ENCODE peak calls at places on chromosomes 1 and 21, in four cellular contexts. One of them, this sample, is unnamed.

GRCh38 chr1:14113841-14114567 is 414.0 kb downstream of the PRDM2 start:
- DNase-seq in GM23248: peak; percentile 79
- DNase-seq in MM.1S: peak; percentile 74
- DNase-seq in CD8-positive, alpha-beta memory T cell: no peak
- DNase-seq in this sample: no peak

GRCh38 chr1:25543425-25544242 is at the start of gene LDLRAP1:
- DNase-seq in MM.1S: peak; percentile 78
- DNase-seq in GM23248: peak; percentile 87
- DNase-seq in CD8-positive, alpha-beta memory T cell: peak; percentile 49
- DNase-seq in this sample: peak; percentile 49

GRCh38 chr1:57361516-57361915 is 62.3 kb downstream of the DAB1 start:
- DNase-seq in GM23248: no peak
- DNase-seq in CD8-positive, alpha-beta memory T cell: no peak
- DNase-seq in MM.1S: no peak
- DNase-seq in this sample: no peak

GRCh38 chr1:168285419-168285790 is 4.7 kb downstream of the TBX19 start:
- DNase-seq in MM.1S: peak; percentile 43
- DNase-seq in GM23248: no peak
- DNase-seq in CD8-positive, alpha-beta memory T cell: no peak
- DNase-seq in this sample: no peak

GRCh38 chr1:118253310-118253903 is 68.4 kb upstream of the SPAG17 start:
- DNase-seq in GM23248: no peak
- DNase-seq in MM.1S: no peak
- DNase-seq in CD8-positive, alpha-beta memory T cell: no peak
- DNase-seq in this sample: no peak

GRCh38 chr1:82538876-82539275 is 738.1 kb downstream of the ADGRL2 start:
- DNase-seq in GM23248: peak; percentile 27
- DNase-seq in MM.1S: no peak
- DNase-seq in CD8-positive, alpha-beta memory T cell: no peak
- DNase-seq in this sample: no peak

GRCh38 chr1:39799770-39800470 is 11.3 kb upstream of the BMP8B start:
- DNase-seq in GM23248: peak; percentile 92
- DNase-seq in MM.1S: peak; percentile 64
- DNase-seq in CD8-positive, alpha-beta memory T cell: peak; percentile 66
- DNase-seq in this sample: peak; percentile 33

GRCh38 chr1:159229486-159229885 is 24.8 kb downstream of the ACKR1 start:
- DNase-seq in GM23248: no peak
- DNase-seq in CD8-positive, alpha-beta memory T cell: no peak
- DNase-seq in MM.1S: no peak
- DNase-seq in this sample: no peak

GRCh38 chr21:22758478-22758877 is 1760.3 kb downstream of the NCAM2 start:
- DNase-seq in MM.1S: no peak
- DNase-seq in GM23248: no peak
- DNase-seq in CD8-positive, alpha-beta memory T cell: no peak
- DNase-seq in this sample: no peak

GRCh38 chr21:35232545-35233176 is 183.6 kb upstream of the RUNX1 start:
- DNase-seq in GM23248: peak; percentile 75
- DNase-seq in MM.1S: no peak
- DNase-seq in CD8-positive, alpha-beta memory T cell: no peak
- DNase-seq in this sample: no peak

GRCh38 chr1:21572141-21572540 is 62.9 kb downstream of the ALPL start:
- DNase-seq in MM.1S: no peak
- DNase-seq in CD8-positive, alpha-beta memory T cell: no peak
- DNase-seq in GM23248: no peak
- DNase-seq in this sample: no peak

GRCh38 chr1:173393655-173393993 is 83.5 kb upstream of the PRDX6 start:
- DNase-seq in CD8-positive, alpha-beta memory T cell: no peak
- DNase-seq in GM23248: peak; percentile 85
- DNase-seq in MM.1S: no peak
- DNase-seq in this sample: no peak

GRCh38 chr1:18480315-18481189 is at the start of gene KLHDC7A:
- DNase-seq in CD8-positive, alpha-beta memory T cell: no peak
- DNase-seq in GM23248: no peak
- DNase-seq in MM.1S: no peak
- DNase-seq in this sample: no peak

GRCh38 chr1:13469343-13469742 is 44.5 kb downstream of the LRRC38 start:
- DNase-seq in GM23248: peak; percentile 25
- DNase-seq in MM.1S: peak; percentile 82
- DNase-seq in CD8-positive, alpha-beta memory T cell: no peak
- DNase-seq in this sample: no peak

GRCh38 chr1:1959840-1960479 is 40.9 kb upstream of the TMEM52 start:
- DNase-seq in GM23248: peak; percentile 77
- DNase-seq in CD8-positive, alpha-beta memory T cell: peak; percentile 20
- DNase-seq in MM.1S: peak; percentile 50
- DNase-seq in this sample: peak; percentile 24

GRCh38 chr1:83692524-83693336 is 306.2 kb downstream of the TTLL7 start:
- DNase-seq in GM23248: peak; percentile 9
- DNase-seq in CD8-positive, alpha-beta memory T cell: no peak
- DNase-seq in MM.1S: peak; percentile 15
- DNase-seq in this sample: no peak

GRCh38 chr1:19164274-19165015 is 45.6 kb downstream of the UBR4 start:
- DNase-seq in MM.1S: no peak
- DNase-seq in CD8-positive, alpha-beta memory T cell: no peak
- DNase-seq in GM23248: no peak
- DNase-seq in this sample: no peak

GRCh38 chr1:175448467-175448866 is 255.9 kb upstream of the KIAA0040 start:
- DNase-seq in MM.1S: no peak
- DNase-seq in CD8-positive, alpha-beta memory T cell: no peak
- DNase-seq in GM23248: no peak
- DNase-seq in this sample: no peak

GRCh38 chr1:228850141-228851100 is 115.1 kb downstream of the RHOU start:
- DNase-seq in CD8-positive, alpha-beta memory T cell: no peak
- DNase-seq in MM.1S: no peak
- DNase-seq in GM23248: no peak
- DNase-seq in this sample: no peak

GRCh38 chr1:206895320-206895719 is 1.9 kb upstream of the IL24 start:
- DNase-seq in GM23248: no peak
- DNase-seq in CD8-positive, alpha-beta memory T cell: no peak
- DNase-seq in MM.1S: no peak
- DNase-seq in this sample: no peak

GRCh38 chr1:66206563-66207154 is 327.3 kb upstream of the SGIP1 start:
- DNase-seq in CD8-positive, alpha-beta memory T cell: no peak
- DNase-seq in MM.1S: no peak
- DNase-seq in GM23248: peak; percentile 19
- DNase-seq in this sample: no peak

GRCh38 chr1:244559561-244559960 is 93.4 kb upstream of the DESI2 start:
- DNase-seq in CD8-positive, alpha-beta memory T cell: no peak
- DNase-seq in GM23248: no peak
- DNase-seq in MM.1S: no peak
- DNase-seq in this sample: no peak
- H3K27ac ChIP-seq in CD8-positive, alpha-beta memory T cell: no peak overlapping the region
- H3K27ac ChIP-seq in GM23248: no peak overlapping the region
- H3K27ac ChIP-seq in MM.1S: no peak overlapping the region
- H3K27ac ChIP-seq in this sample: no peak overlapping the region

GRCh38 chr1:53539711-53540603 is 80.8 kb downstream of the DMRTB1 start:
- DNase-seq in GM23248: no peak
- DNase-seq in CD8-positive, alpha-beta memory T cell: no peak
- DNase-seq in MM.1S: no peak
- DNase-seq in this sample: no peak

GRCh38 chr1:53541761-53542550 is 82.8 kb downstream of the DMRTB1 start:
- DNase-seq in MM.1S: peak; percentile 13
- DNase-seq in CD8-positive, alpha-beta memory T cell: no peak
- DNase-seq in GM23248: peak; percentile 98
- DNase-seq in this sample: no peak

GRCh38 chr1:53542551-53542950 is 83.4 kb downstream of the DMRTB1 start:
- DNase-seq in CD8-positive, alpha-beta memory T cell: no peak
- DNase-seq in MM.1S: no peak
- DNase-seq in GM23248: no peak
- DNase-seq in this sample: no peak

GRCh38 chr1:53540604-53541262 is 81.5 kb downstream of the DMRTB1 start:
- DNase-seq in CD8-positive, alpha-beta memory T cell: no peak
- DNase-seq in MM.1S: no peak
- DNase-seq in GM23248: no peak
- DNase-seq in this sample: no peak

GRCh38 chr1:53541263-53541625 is 82.0 kb downstream of the DMRTB1 start:
- DNase-seq in CD8-positive, alpha-beta memory T cell: no peak
- DNase-seq in MM.1S: no peak
- DNase-seq in GM23248: no peak
- DNase-seq in this sample: no peak
- H3K4me1 ChIP-seq in CD8-positive, alpha-beta memory T cell: no peaks in the 10 kb centered on the region
- H3K4me1 ChIP-seq in MM.1S: no peaks in the 10 kb centered on the region
- H3K4me1 ChIP-seq in GM23248: peaks cover 33% of the 10 kb centered on the region
- H3K4me1 ChIP-seq in this sample: no peaks in the 10 kb centered on the region

GRCh38 chr1:10662824-10663667 is 133.4 kb downstream of the CASZ1 start:
- DNase-seq in CD8-positive, alpha-beta memory T cell: no peak
- DNase-seq in GM23248: no peak
- DNase-seq in MM.1S: no peak
- DNase-seq in this sample: no peak
- H3K4me3 ChIP-seq in CD8-positive, alpha-beta memory T cell: no peak overlapping the region
- H3K4me3 ChIP-seq in GM23248: no peak overlapping the region
- H3K4me3 ChIP-seq in MM.1S: no peak overlapping the region
- H3K4me3 ChIP-seq in this sample: no peak overlapping the region

DNA sequence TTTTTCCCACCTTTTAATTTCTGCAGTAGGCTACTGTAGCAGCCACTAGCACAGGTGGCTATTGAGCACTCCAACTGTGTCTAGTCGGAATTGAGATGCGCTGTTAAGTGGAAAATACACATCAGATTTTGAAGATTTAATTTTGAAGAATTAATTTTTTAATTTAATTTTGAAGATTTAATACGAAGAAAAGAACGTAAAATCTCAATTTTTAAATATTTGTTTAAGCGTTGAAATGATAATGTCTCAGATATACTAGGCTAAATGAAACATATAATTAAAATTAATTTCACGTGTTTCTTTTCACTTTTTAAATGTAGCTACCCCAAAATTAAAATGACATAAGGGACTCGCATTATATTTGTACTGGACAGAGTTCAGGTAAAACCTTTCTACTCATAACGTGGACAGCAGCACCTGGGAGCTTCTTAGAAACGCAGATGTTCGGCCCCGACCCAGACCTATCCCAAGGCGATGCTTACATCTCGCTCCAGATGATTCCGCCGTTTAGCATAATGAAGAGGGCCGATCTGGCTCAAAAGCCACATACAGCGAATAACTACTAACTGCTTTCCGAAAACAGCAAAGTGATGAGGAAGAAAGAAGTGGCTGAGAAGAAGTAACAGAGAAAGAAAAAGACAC is 723 bp downstream of the CRYZL1 start:
- DNase-seq in MM.1S: peak; percentile 46
- DNase-seq in GM23248: peak; percentile 71
- DNase-seq in CD8-positive, alpha-beta memory T cell: no peak
- DNase-seq in this sample: no peak
- H3K27ac ChIP-seq in MM.1S: peak overlapping the region; percentile 58
- H3K27ac ChIP-seq in GM23248: peak overlapping the region; percentile 89
- H3K27ac ChIP-seq in CD8-positive, alpha-beta memory T cell: peak overlapping the region; percentile 87
- H3K27ac ChIP-seq in this sample: peak overlapping the region; percentile 79

DNA sequence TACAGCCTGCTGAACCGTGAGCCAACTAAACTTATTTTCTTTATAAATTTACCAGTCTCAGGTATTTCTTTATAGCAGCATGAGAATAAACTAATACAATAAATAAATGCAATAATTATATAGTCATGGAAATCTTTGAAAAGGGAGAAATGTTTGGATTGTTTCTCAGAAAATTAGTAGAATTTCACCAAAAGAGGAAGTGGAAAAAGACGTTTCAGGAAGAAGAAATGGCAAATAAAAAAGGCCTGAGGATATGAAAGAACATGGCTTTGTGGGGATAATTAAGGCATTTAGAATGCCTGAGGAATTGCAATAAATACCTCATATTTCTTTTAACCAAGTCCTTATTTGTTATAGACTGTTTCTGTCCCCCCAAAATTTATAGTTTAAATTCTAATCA is 451.3 kb upstream of the ADGRL4 start:
- DNase-seq in CD8-positive, alpha-beta memory T cell: no peak
- DNase-seq in GM23248: no peak
- DNase-seq in MM.1S: no peak
- DNase-seq in this sample: no peak
- H3K4me1 ChIP-seq in CD8-positive, alpha-beta memory T cell: no peaks in the 10 kb centered on the region
- H3K4me1 ChIP-seq in GM23248: no peaks in the 10 kb centered on the region
- H3K4me1 ChIP-seq in MM.1S: peaks cover 16% of the 10 kb centered on the region
- H3K4me1 ChIP-seq in this sample: no peaks in the 10 kb centered on the region

GRCh38 chr1:115086176-115086830 is 3.0 kb downstream of the TSPAN2 start:
- DNase-seq in MM.1S: no peak
- DNase-seq in CD8-positive, alpha-beta memory T cell: no peak
- DNase-seq in GM23248: no peak
- DNase-seq in this sample: no peak
- H3K4me3 ChIP-seq in MM.1S: no peak overlapping the region
- H3K4me3 ChIP-seq in CD8-positive, alpha-beta memory T cell: no peak overlapping the region
- H3K4me3 ChIP-seq in GM23248: no peak overlapping the region
- H3K4me3 ChIP-seq in this sample: no peak overlapping the region

This sample was measured in effector memory CD4-positive, alpha-beta T cell.